ENCODE peak calls at places on chromosome 20, in four cellular contexts. One of them, this sample, is unnamed.

GRCh38 chr20:15515706-15516105 is 1057.5 kb downstream of the KIF16B start:
- DNase-seq in fibroblast of the aortic adventitia: no peak
- DNase-seq in astrocyte of the spinal cord: no peak
- DNase-seq in GM23338: no peak
- DNase-seq in this sample: no peak

GRCh38 chr20:7585126-7585679 is 355.1 kb downstream of the HAO1 start:
- DNase-seq in fibroblast of the aortic adventitia: peak; percentile 34
- DNase-seq in astrocyte of the spinal cord: no peak
- DNase-seq in GM23338: no peak
- DNase-seq in this sample: peak; percentile 20

GRCh38 chr20:64212750-64213149 is 42.8 kb upstream of the PCMTD2 start:
- DNase-seq in fibroblast of the aortic adventitia: peak; percentile 53
- DNase-seq in astrocyte of the spinal cord: peak; percentile 29
- DNase-seq in GM23338: no peak
- DNase-seq in this sample: peak; percentile 69

GRCh38 chr20:20130399-20130798 is 78.1 kb downstream of the CFAP61 start:
- DNase-seq in fibroblast of the aortic adventitia: peak; percentile 4
- DNase-seq in astrocyte of the spinal cord: no peak
- DNase-seq in GM23338: peak; percentile 70
- DNase-seq in this sample: peak; percentile 17

GRCh38 chr20:38164624-38165088 is 414 bp downstream of the TGM2 start:
- DNase-seq in fibroblast of the aortic adventitia: no peak
- DNase-seq in astrocyte of the spinal cord: no peak
- DNase-seq in GM23338: no peak
- DNase-seq in this sample: no peak

GRCh38 chr20:44745560-44746366 is at the start of gene KCNK15:
- DNase-seq in fibroblast of the aortic adventitia: no peak
- DNase-seq in astrocyte of the spinal cord: no peak
- DNase-seq in GM23338: peak; percentile 73
- DNase-seq in this sample: peak; percentile 13

GRCh38 chr20:62363920-62364851 is 2.9 kb downstream of the LAMA5 start:
- DNase-seq in fibroblast of the aortic adventitia: no peak
- DNase-seq in astrocyte of the spinal cord: no peak
- DNase-seq in GM23338: peak; percentile 63
- DNase-seq in this sample: peak; percentile 65

GRCh38 chr20:37283530-37284195 is 5.8 kb upstream of the MANBAL start:
- DNase-seq in fibroblast of the aortic adventitia: no peak
- DNase-seq in astrocyte of the spinal cord: no peak
- DNase-seq in GM23338: no peak
- DNase-seq in this sample: no peak

GRCh38 chr20:24027229-24027628 is 38.6 kb upstream of the GGTLC1 start:
- DNase-seq in fibroblast of the aortic adventitia: peak; percentile 9
- DNase-seq in astrocyte of the spinal cord: no peak
- DNase-seq in GM23338: no peak
- DNase-seq in this sample: peak; percentile 58

GRCh38 chr20:63469713-63470101 is 2.7 kb downstream of the KCNQ2 start:
- DNase-seq in fibroblast of the aortic adventitia: no peak
- DNase-seq in astrocyte of the spinal cord: no peak
- DNase-seq in GM23338: no peak
- DNase-seq in this sample: no peak

GRCh38 chr20:51799586-51799985 is 2.7 kb downstream of the SALL4 start:
- DNase-seq in fibroblast of the aortic adventitia: no peak
- DNase-seq in astrocyte of the spinal cord: no peak
- DNase-seq in GM23338: peak; percentile 73
- DNase-seq in this sample: no peak

GRCh38 chr20:58420798-58421496 is 31.9 kb downstream of the VAPB start:
- DNase-seq in fibroblast of the aortic adventitia: peak; percentile 66
- DNase-seq in astrocyte of the spinal cord: peak; percentile 58
- DNase-seq in GM23338: no peak
- DNase-seq in this sample: peak; percentile 73

GRCh38 chr20:5445611-5446010 is 128.9 kb upstream of the PROKR2 start:
- DNase-seq in fibroblast of the aortic adventitia: no peak
- DNase-seq in astrocyte of the spinal cord: no peak
- DNase-seq in GM23338: no peak
- DNase-seq in this sample: no peak

GRCh38 chr20:43722153-43722505 is 4.7 kb downstream of the GTSF1L start:
- DNase-seq in fibroblast of the aortic adventitia: no peak
- DNase-seq in astrocyte of the spinal cord: no peak
- DNase-seq in GM23338: no peak
- DNase-seq in this sample: no peak

GRCh38 chr20:36474563-36474962 is 66.8 kb upstream of the MYL9 start:
- DNase-seq in fibroblast of the aortic adventitia: no peak
- DNase-seq in astrocyte of the spinal cord: no peak
- DNase-seq in GM23338: no peak
- DNase-seq in this sample: no peak

GRCh38 chr20:1622450-1622849 is 2.6 kb upstream of the SIRPB1 start:
- DNase-seq in fibroblast of the aortic adventitia: no peak
- DNase-seq in astrocyte of the spinal cord: no peak
- DNase-seq in GM23338: no peak
- DNase-seq in this sample: no peak

GRCh38 chr20:34083137-34083536 is 28.9 kb downstream of the EIF2S2 start:
- DNase-seq in fibroblast of the aortic adventitia: peak; percentile 99
- DNase-seq in astrocyte of the spinal cord: peak; percentile 89
- DNase-seq in GM23338: peak; percentile 17
- DNase-seq in this sample: peak; percentile 98

GRCh38 chr20:15711177-15711576 is 862.1 kb downstream of the KIF16B start:
- DNase-seq in fibroblast of the aortic adventitia: no peak
- DNase-seq in astrocyte of the spinal cord: no peak
- DNase-seq in GM23338: no peak
- DNase-seq in this sample: no peak

GRCh38 chr20:40361916-40362315 is 327.1 kb downstream of the MAFB start:
- DNase-seq in fibroblast of the aortic adventitia: no peak
- DNase-seq in astrocyte of the spinal cord: no peak
- DNase-seq in GM23338: peak; percentile 15
- DNase-seq in this sample: no peak

GRCh38 chr20:62800314-62801259 is 4.0 kb upstream of the OGFR start:
- DNase-seq in fibroblast of the aortic adventitia: no peak
- DNase-seq in astrocyte of the spinal cord: no peak
- DNase-seq in GM23338: no peak
- DNase-seq in this sample: no peak

GRCh38 chr20:34222208-34222607 is 19.0 kb upstream of the ASIP start:
- DNase-seq in fibroblast of the aortic adventitia: peak; percentile 96
- DNase-seq in astrocyte of the spinal cord: peak; percentile 93
- DNase-seq in GM23338: no peak
- DNase-seq in this sample: peak; percentile 87

GRCh38 chr20:7269452-7269851 is 502.0 kb downstream of the BMP2 start:
- DNase-seq in fibroblast of the aortic adventitia: no peak
- DNase-seq in astrocyte of the spinal cord: no peak
- DNase-seq in GM23338: no peak
- DNase-seq in this sample: no peak

GRCh38 chr20:63056236-63057132 is 49.7 kb upstream of the BHLHE23 start:
- DNase-seq in fibroblast of the aortic adventitia: no peak
- DNase-seq in astrocyte of the spinal cord: no peak
- DNase-seq in GM23338: peak; percentile 83
- DNase-seq in this sample: peak; percentile 26

GRCh38 chr20:11216451-11217314 is 542.9 kb upstream of the JAG1 start:
- DNase-seq in fibroblast of the aortic adventitia: peak; percentile 91
- DNase-seq in astrocyte of the spinal cord: peak; percentile 49
- DNase-seq in GM23338: no peak
- DNase-seq in this sample: peak; percentile 84

DNA sequence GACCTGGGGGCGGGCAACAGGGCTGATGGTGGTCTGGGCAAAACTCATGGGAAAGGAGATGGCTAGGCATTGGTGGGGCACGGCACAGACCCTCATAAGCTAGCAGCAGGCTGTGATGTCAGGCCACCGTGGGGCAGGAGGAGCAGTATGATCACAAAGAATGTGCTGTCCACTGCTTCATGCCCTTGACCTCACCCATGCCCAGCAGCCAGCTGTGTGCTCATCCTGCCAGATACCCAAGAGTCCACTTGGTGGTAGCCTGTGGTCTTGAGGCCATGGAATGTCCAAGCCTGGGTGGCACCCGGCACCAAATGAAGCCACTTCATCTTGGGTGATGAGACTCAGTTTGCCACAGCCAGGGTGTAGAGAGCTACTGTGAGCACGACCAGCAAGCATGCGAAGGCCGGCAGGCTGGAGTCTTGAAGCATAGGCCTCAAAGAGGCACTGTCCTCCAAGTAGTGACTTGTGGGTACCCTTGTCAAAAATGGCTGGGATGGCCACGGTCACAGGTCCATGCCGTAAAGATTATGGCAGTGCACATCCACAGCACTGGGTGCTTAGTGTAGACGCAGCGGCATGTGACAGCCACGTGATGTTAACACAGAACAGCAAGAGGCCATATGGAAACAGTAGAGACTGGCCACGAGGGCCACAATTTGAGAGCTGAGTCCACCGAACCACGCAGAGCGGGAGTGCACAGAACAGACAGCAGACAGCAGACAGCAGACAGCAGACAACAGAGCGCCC is 19.0 kb downstream of the PLAGL2 start:
- DNase-seq in fibroblast of the aortic adventitia: no peak
- DNase-seq in astrocyte of the spinal cord: no peak
- DNase-seq in GM23338: no peak
- DNase-seq in this sample: no peak
- H3K4me3 ChIP-seq in fibroblast of the aortic adventitia: no peak overlapping the region
- H3K4me3 ChIP-seq in astrocyte of the spinal cord: no peak overlapping the region
- H3K4me3 ChIP-seq in GM23338: peak overlapping the region; percentile 93
- H3K4me3 ChIP-seq in this sample: no peak overlapping the region

DNA sequence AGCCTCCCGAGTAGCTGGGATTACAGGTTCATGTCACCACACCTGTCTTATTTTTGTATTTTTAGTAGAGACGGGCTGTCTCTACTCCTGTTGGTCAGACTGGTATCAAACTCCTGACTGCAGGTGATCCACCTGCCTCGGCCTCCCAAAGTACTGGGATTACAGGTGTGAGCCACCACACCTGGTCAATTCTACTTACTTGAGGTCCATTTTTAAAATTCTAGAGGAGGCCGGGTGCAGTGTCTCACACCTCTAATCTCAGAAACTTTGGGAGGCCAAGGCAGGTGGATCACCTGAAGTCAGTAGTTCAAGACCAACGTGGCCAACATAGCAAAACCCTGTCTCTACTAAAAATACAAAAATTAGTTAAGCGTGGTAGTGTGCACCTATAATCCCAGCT is 7.8 kb downstream of the RIPOR3 start:
- DNase-seq in fibroblast of the aortic adventitia: no peak
- DNase-seq in astrocyte of the spinal cord: no peak
- DNase-seq in GM23338: no peak
- DNase-seq in this sample: no peak
- TF ChIP-seq CTCF in fibroblast of the aortic adventitia: no peak
- TF ChIP-seq CTCF in astrocyte of the spinal cord: no peak
- TF ChIP-seq CTCF in GM23338: no peak
- TF ChIP-seq CTCF in this sample: no peak

GRCh38 chr20:3248993-3249347 is 10.0 kb upstream of the SLC4A11 start:
- DNase-seq in fibroblast of the aortic adventitia: no peak
- DNase-seq in astrocyte of the spinal cord: no peak
- DNase-seq in GM23338: no peak
- DNase-seq in this sample: no peak
- H3K4me3 ChIP-seq in fibroblast of the aortic adventitia: peak overlapping the region; percentile 31
- H3K4me3 ChIP-seq in astrocyte of the spinal cord: peak overlapping the region; percentile 20
- H3K4me3 ChIP-seq in GM23338: peak overlapping the region; percentile 64
- H3K4me3 ChIP-seq in this sample: peak overlapping the region; percentile 21

DNA sequence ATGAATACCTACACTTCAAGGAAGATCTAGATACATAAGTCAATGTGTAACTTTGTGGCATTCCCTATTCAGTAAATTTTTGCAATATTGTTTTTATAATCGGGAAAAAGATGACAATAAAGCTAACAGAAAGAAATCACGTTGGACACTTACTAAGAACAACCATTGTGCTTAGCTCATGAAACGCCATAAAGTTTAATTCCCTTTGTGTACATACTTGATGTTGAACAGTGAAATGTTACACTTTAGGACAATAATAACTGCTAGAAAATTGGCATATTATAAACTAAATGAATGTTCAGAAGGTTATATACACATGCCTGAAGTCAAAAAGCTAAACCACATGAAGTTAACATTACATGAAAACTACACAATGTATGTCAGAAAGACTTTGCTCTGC is 153.2 kb downstream of the TASP1 start:
- DNase-seq in fibroblast of the aortic adventitia: no peak
- DNase-seq in astrocyte of the spinal cord: no peak
- DNase-seq in GM23338: no peak
- DNase-seq in this sample: no peak
- TF ChIP-seq CTCF in fibroblast of the aortic adventitia: no peak
- TF ChIP-seq CTCF in astrocyte of the spinal cord: no peak
- TF ChIP-seq CTCF in GM23338: no peak
- TF ChIP-seq CTCF in this sample: no peak

GRCh38 chr20:46305973-46306360 is 2.3 kb downstream of the CDH22 start:
- DNase-seq in fibroblast of the aortic adventitia: no peak
- DNase-seq in astrocyte of the spinal cord: no peak
- DNase-seq in GM23338: no peak
- DNase-seq in this sample: no peak

GRCh38 chr20:46308258-46309157 is at the start of gene CDH22:
- DNase-seq in fibroblast of the aortic adventitia: peak; percentile 19
- DNase-seq in astrocyte of the spinal cord: no peak
- DNase-seq in GM23338: peak; percentile 84
- DNase-seq in this sample: peak; percentile 32

GRCh38 chr20:46307999-46308257 is 370 bp downstream of the CDH22 start:
- DNase-seq in fibroblast of the aortic adventitia: no peak
- DNase-seq in astrocyte of the spinal cord: no peak
- DNase-seq in GM23338: no peak
- DNase-seq in this sample: no peak

GRCh38 chr20:46306743-46307138 is 1.6 kb downstream of the CDH22 start:
- DNase-seq in fibroblast of the aortic adventitia: no peak
- DNase-seq in astrocyte of the spinal cord: no peak
- DNase-seq in GM23338: no peak
- DNase-seq in this sample: no peak

DNA sequence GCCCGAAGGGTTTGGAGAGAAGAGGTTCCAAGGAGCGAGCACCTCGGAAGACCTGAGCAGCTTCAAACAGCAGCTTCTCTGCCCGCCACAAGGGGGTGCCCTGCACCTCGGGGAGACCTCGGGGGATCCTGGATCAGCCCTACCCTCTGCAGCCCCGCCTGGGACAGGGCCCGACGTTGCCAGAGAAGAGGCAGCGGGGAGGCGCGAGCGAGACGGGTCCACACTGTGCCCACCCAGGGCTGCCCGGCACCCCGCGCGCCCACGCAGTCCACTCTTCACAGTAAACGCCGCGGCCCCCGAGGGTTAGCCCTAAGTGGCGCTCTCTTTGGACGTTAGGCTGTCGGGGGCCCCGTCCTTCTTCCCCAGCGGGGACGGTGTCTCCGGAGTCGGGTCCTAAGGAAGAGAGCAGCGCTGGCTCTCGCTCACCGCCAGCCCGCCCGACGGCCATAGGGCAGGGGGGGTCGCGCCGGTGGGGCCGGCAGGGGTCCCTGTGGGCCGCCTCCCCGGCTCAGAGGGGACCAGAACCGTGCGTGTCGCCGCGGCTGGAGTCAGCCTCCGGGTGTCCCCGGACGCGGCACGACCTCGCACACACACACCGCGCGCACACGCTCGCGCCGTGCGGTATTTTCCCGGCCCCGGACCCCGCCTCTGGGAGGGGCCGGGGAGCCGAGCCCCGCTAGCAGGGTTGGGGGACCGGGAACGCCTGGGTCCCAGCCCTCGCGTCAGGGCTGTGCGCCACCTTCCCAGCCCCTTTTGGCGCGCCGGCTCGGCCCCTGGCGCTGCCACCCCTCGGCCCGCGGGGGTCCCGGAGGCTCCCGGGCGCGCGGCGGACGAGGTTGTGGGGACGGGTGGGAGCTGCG is 929 bp downstream of the CDH22 start:
- DNase-seq in fibroblast of the aortic adventitia: peak; percentile 28
- DNase-seq in astrocyte of the spinal cord: peak; percentile 14
- DNase-seq in GM23338: peak; percentile 92
- DNase-seq in this sample: peak; percentile 45
- H3K4me3 ChIP-seq in fibroblast of the aortic adventitia: no peak overlapping the region
- H3K4me3 ChIP-seq in astrocyte of the spinal cord: no peak overlapping the region
- H3K4me3 ChIP-seq in GM23338: peak overlapping the region; percentile 73
- H3K4me3 ChIP-seq in this sample: no peak overlapping the region

This sample was measured in cardiac fibroblast.